ENCODE peak calls at places on chromosomes 4 and X, in eight cellular contexts. Z, O, V, N, T, M, I and K are unnamed samples.

GRCh38 chrX:104618106-104618895 is 52.3 kb downstream of the IL1RAPL2 start:
- DNase-seq in Z (no peak), O (no peak), V (no peak), N (no peak), T (no peak), M (no peak), I (no peak), K (no peak)

GRCh38 chr4:152399246-152399645 is 136.6 kb downstream of the FBXW7 start:
- DNase-seq in Z (no peak), O (no peak), V (no peak), N (no peak), T (no peak), M (no peak), I (no peak), K (no peak)

GRCh38 chr4:17030543-17030942 is 132.1 kb upstream of the LDB2 start:
- DNase-seq in Z (peak; percentile 84), O (no peak), V (no peak), N (no peak), T (peak; percentile 96), M (no peak), I (peak; percentile 78), K (no peak)

GRCh38 chr4:147054241-147054902 is 108.7 kb upstream of the TTC29 start:
- DNase-seq in Z (no peak), O (no peak), V (no peak), N (no peak), T (no peak), M (no peak), I (peak; percentile 82), K (no peak)

GRCh38 chr4:86178216-86178615 is 181.6 kb downstream of the MAPK10 start:
- DNase-seq in Z (no peak), O (no peak), V (no peak), N (no peak), T (peak; percentile 32), M (no peak), I (no peak), K (no peak)

GRCh38 chr4:183478926-183479325 is 25.9 kb upstream of the ING2 start:
- DNase-seq in Z (no peak), O (no peak), V (no peak), N (no peak), T (no peak), M (no peak), I (no peak), K (no peak)

GRCh38 chr4:72418458-72418857 is 150.6 kb downstream of the ADAMTS3 start:
- DNase-seq in Z (peak; percentile 89), O (no peak), V (no peak), N (no peak), T (peak; percentile 60), M (no peak), I (peak; percentile 56), K (no peak)

GRCh38 chr4:74117024-74117534 is 18.1 kb upstream of the CXCL2 start:
- DNase-seq in Z (peak; percentile 99), O (no peak), V (no peak), N (no peak), T (peak; percentile 98), M (no peak), I (peak; percentile 91), K (no peak)

GRCh38 chr4:2788532-2789103 is 4.3 kb upstream of the SH3BP2 start:
- DNase-seq in Z (no peak), O (peak; percentile 79), V (no peak), N (no peak), T (peak; percentile 29), M (no peak), I (peak; percentile 48), K (no peak)

GRCh38 chr4:168839758-168840385 is 170.2 kb downstream of the CBR4 start:
- DNase-seq in Z (no peak), O (no peak), V (no peak), N (no peak), T (no peak), M (no peak), I (peak; percentile 59), K (no peak)

GRCh38 chr4:168841682-168842019 is 168.4 kb downstream of the CBR4 start:
- DNase-seq in Z (no peak), O (no peak), V (no peak), N (no peak), T (no peak), M (no peak), I (no peak), K (no peak)

GRCh38 chr4:168842186-168842585 is 167.9 kb downstream of the CBR4 start:
- DNase-seq in Z (no peak), O (no peak), V (no peak), N (no peak), T (no peak), M (no peak), I (no peak), K (no peak)

GRCh38 chr4:168840386-168840763 is 169.7 kb downstream of the CBR4 start:
- DNase-seq in Z (no peak), O (no peak), V (no peak), N (no peak), T (no peak), M (no peak), I (no peak), K (no peak)

GRCh38 chr4:168840988-168841681 is 168.9 kb downstream of the CBR4 start:
- DNase-seq in Z (no peak), O (no peak), V (no peak), N (no peak), T (no peak), M (no peak), I (no peak), K (no peak)
- H3K4me3 ChIP-seq in Z (no peak overlapping the region), O (no peak overlapping the region), V (no peak overlapping the region), N (no peak overlapping the region), T (no peak overlapping the region), M (no peak overlapping the region), I (no peak overlapping the region), K (no peak overlapping the region)

GRCh38 chr4:143184503-143185252 is at the start of gene USP38:
- DNase-seq in Z (peak; percentile 90), O (peak; percentile 95), V (peak; percentile 83), N (peak; percentile 88), T (peak; percentile 94), M (peak; percentile 95), I (peak; percentile 95), K (peak; percentile 84)
- H3K4me1 ChIP-seq in Z (peaks cover 32% of the 10 kb centered on the region), O (peaks cover 57% of the 10 kb centered on the region), V (peaks cover 22% of the 10 kb centered on the region), N (peaks cover 4% of the 10 kb centered on the region), T (no peaks in the 10 kb centered on the region), M (peaks cover 23% of the 10 kb centered on the region), I (peaks cover 34% of the 10 kb centered on the region), K (peaks cover 41% of the 10 kb centered on the region)

GRCh38 chrX:10175317-10175871 is 18.6 kb downstream of the CLCN4 start:
- DNase-seq in Z (peak; percentile 23), O (no peak), V (no peak), N (no peak), T (peak; percentile 77), M (no peak), I (peak; percentile 73), K (no peak)
- H3K27me3 ChIP-seq in Z (no peaks in the 10 kb centered on the region), O (no peaks in the 10 kb centered on the region), V (peaks cover 4% of the 10 kb centered on the region), N (no peaks in the 10 kb centered on the region), T (no peaks in the 10 kb centered on the region), M (no peaks in the 10 kb centered on the region), I (no peaks in the 10 kb centered on the region), K (no peaks in the 10 kb centered on the region)

DNA sequence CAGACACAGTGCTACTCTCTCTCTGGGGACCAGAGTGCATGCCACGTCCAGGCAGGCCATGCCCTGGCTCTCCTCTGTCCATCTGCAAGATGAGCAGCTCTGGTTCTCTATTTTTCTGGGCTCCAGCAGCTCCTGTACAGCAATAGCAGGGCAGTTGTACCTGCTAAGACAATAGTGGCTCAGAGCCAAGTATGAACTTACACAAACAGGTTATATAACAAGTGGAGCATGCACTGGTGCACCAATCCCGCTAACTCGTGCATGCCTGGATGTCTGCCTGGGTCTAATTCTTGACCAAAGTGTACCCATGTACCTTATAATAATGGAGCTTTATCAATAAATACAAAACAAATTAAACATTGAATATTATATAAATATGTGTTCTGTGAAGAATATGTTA is 392.3 kb downstream of the CENPC start:
- DNase-seq in Z (no peak), O (no peak), V (no peak), N (no peak), T (no peak), M (no peak), I (no peak), K (no peak)
- H3K4me3 ChIP-seq in Z (no peak overlapping the region), O (no peak overlapping the region), V (no peak overlapping the region), N (no peak overlapping the region), T (no peak overlapping the region), M (no peak overlapping the region), I (no peak overlapping the region), K (no peak overlapping the region)

GRCh38 chrX:103538728-103539127 is 19.4 kb upstream of the RAB40A start:
- DNase-seq in Z (no peak), O (no peak), V (no peak), N (no peak), T (peak; percentile 21), M (no peak), I (peak; percentile 39), K (no peak)
- H3K4me1 ChIP-seq in Z (no peaks in the 10 kb centered on the region), O (no peaks in the 10 kb centered on the region), V (no peaks in the 10 kb centered on the region), N (no peaks in the 10 kb centered on the region), T (peaks cover 2% of the 10 kb centered on the region), M (no peaks in the 10 kb centered on the region), I (peaks cover 52% of the 10 kb centered on the region), K (peaks cover under 1% of the 10 kb centered on the region)

DNA sequence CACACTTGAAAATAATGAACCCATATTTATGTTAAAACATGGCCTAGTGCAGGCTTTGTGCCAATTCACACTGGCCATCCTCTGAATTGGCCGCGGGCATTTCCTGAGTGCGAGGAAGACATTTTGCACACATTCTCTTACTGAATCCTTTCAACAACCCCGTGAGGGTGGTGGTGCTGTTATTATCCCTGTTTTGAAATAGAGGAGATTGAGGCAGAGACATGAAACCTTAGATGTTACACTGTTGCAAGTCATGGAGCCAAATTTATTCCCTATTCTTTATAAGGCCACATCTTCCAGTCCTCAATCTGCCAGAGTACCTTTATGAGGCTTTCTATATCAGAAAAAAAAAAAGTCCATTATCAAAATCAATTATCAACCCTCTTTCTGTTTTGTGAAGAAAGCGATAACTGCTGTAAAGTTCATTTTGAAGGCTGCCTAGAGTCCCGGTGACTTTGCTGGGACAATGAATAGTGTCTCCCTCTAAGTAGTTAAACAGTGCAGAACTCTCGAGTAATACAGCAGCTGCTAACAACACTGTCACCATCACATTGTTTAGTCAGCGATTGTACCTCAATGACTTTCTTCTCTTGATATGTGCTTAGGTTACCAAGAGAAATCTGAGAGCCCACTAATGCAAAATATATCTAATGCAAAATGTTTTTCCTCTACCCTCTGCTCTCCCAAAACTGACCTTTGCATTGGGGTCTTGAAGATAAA is 242.3 kb upstream of the PPARGC1A start:
- DNase-seq in Z (no peak), O (no peak), V (no peak), N (no peak), T (no peak), M (no peak), I (no peak), K (no peak)
- H3K27me3 ChIP-seq in Z (no peaks in the 10 kb centered on the region), O (no peaks in the 10 kb centered on the region), V (no peaks in the 10 kb centered on the region), N (no peaks in the 10 kb centered on the region), T (no peaks in the 10 kb centered on the region), M (no peaks in the 10 kb centered on the region), I (no peaks in the 10 kb centered on the region), K (no peaks in the 10 kb centered on the region)

DNA sequence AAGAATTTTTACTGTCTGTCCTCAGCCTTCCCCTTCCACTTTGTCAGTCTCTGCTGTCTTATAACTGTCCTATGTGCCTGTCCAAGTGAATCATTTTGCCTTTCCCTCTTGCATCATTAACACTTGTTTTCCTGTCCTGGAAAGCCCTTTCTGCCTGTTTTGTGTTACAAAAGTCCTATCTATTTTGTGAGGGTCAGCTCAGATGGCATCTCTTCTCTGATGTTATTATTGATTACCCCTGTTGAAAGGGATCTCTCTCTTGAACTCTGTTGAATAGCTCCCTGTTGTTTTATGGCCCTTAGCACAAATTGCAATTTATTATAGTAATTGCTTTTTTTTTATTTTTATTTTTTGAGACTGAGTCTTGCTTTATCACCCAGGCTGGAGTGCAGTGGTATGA is 40.2 kb downstream of the TBC1D19 start:
- DNase-seq in Z (no peak), O (no peak), V (no peak), N (no peak), T (no peak), M (no peak), I (no peak), K (no peak)
- H3K4me3 ChIP-seq in Z (no peak overlapping the region), O (no peak overlapping the region), V (no peak overlapping the region), N (no peak overlapping the region), T (no peak overlapping the region), M (no peak overlapping the region), I (no peak overlapping the region), K (no peak overlapping the region)

GRCh38 chr4:81635128-81635527 is 163.4 kb upstream of the RASGEF1B start:
- DNase-seq in Z (no peak), O (no peak), V (no peak), N (no peak), T (no peak), M (no peak), I (no peak), K (no peak)
- H3K4me1 ChIP-seq in Z (no peaks in the 10 kb centered on the region), O (peaks cover 16% of the 10 kb centered on the region), V (no peaks in the 10 kb centered on the region), N (peaks cover 6% of the 10 kb centered on the region), T (no peaks in the 10 kb centered on the region), M (no peaks in the 10 kb centered on the region), I (peaks cover 12% of the 10 kb centered on the region), K (no peaks in the 10 kb centered on the region)